ENCODE peak calls at places on chromosomes 3 and 15, in eight cellular contexts. C is stomach, D is ovary, R is transverse colon, E is body of pancreas, V is upper lobe of left lung, T is heart left ventricle, W is HCT116. G is an unnamed sample.
A peak's percentile ranks its signal among the peaks of the same experiment; 100 is the strongest.

GRCh38 chr3:149502438-149502837 is 27.9 kb downstream of the TM4SF4 start:
- DNase-seq in V (no peak), E (no peak), W (no peak), C (no peak), R (no peak), D (no peak), T (no peak), G (no peak)

GRCh38 chr3:146542179-146542578 is 2.2 kb downstream of the PLSCR1 start:
- DNase-seq in W (no peak), D (no peak), V (no peak), C (no peak), T (no peak), E (peak; percentile 10), R (no peak), G (no peak)

GRCh38 chr3:150737874-150738679 is 24.9 kb downstream of the SIAH2 start:
- DNase-seq in C (peak; percentile 44), E (peak; percentile 82), W (peak; percentile 42), R (no peak), V (no peak), D (peak; percentile 41), T (no peak), G (no peak)

GRCh38 chr3:116148881-116149530 is 296.3 kb downstream of the LSAMP start:
- DNase-seq in C (no peak), W (no peak), D (no peak), T (no peak), E (no peak), R (no peak), V (no peak), G (no peak)

GRCh38 chr3:128269796-128270195 is 116.5 kb downstream of the EEFSEC start:
- DNase-seq in R (no peak), W (no peak), E (no peak), V (no peak), C (no peak), D (no peak), T (no peak), G (no peak)

GRCh38 chr3:112074006-112074405 is 12.2 kb upstream of the C3orf52 start:
- DNase-seq in R (no peak), W (no peak), E (no peak), V (no peak), D (no peak), C (no peak), T (no peak), G (no peak)

GRCh38 chr3:157160652-157161480 is 919 bp upstream of the CCNL1 start:
- DNase-seq in V (peak; percentile 94), R (peak; percentile 89), E (peak; percentile 88), T (peak; percentile 88), W (peak; percentile 53), C (peak; percentile 89), D (peak; percentile 83), G (peak; percentile 42)

GRCh38 chr3:71064976-71065763 is 518.4 kb downstream of the FOXP1 start:
- DNase-seq in D (peak; percentile 76), C (peak; percentile 68), W (no peak), E (peak; percentile 63), T (peak; percentile 84), R (peak; percentile 66), V (peak; percentile 64), G (no peak)

GRCh38 chr15:90918034-90918788 is 14.1 kb downstream of the HDDC3 start:
- DNase-seq in E (no peak), W (no peak), R (no peak), C (no peak), D (no peak), T (no peak), V (no peak), G (no peak)

DNA sequence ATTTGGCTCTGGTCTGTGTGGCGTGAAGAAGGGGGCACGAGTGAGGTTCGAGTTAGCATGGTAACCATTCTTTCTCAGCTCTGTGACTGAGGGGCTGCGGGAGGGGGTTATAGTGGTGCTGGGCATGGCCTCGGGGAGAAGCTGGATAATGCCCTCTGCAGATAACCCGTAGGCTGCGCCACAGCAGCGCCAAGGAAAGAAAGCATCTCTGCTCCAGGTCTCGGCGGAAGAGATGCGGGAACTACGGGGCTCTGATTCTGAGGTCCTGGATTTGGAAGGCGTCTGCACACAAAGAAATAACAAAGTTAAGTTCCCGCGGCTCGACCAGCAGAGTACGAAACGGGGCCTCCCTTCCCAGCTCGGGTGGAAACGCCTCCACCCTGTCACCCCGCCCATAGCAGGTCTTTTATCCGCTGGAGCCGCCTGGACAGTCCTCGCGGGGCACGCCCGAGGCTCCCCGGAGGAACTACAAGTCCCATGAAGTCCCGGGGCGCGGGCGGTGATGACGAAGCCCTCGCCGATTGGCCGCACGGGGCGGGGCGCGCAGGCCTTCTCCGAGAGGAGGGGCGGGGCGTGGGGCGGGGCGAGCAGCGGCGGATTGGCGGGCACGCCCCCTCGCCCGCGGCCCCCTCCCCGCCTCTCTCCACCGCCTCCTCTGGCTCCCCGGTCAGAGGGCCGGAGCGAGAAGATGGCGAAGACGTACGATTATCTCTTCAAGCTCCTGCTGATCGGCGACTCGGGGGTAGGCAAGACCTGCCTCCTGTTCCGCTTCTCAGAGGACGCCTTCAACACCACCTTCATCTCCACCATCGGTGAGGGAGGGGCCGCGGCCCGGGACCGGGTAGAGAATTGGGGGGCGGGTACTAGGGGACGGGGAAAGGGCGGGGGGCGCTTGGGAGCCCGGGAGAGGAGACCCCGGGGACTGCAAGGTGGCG is at the start of gene RAB8B:
- DNase-seq in E (peak; percentile 98), W (peak; percentile 81), R (peak; percentile 99), D (peak; percentile 99), C (peak; percentile 99), T (peak; percentile 100), V (peak; percentile 99), G (peak; percentile 91)
- TF ChIP-seq POLR2A in E (peak; percentile 67), W (peak; percentile 68), R (peak; percentile 78), D (peak; percentile 76), C (no peak), T (peak; percentile 42), V (peak; percentile 6), G (no peak)

DNA sequence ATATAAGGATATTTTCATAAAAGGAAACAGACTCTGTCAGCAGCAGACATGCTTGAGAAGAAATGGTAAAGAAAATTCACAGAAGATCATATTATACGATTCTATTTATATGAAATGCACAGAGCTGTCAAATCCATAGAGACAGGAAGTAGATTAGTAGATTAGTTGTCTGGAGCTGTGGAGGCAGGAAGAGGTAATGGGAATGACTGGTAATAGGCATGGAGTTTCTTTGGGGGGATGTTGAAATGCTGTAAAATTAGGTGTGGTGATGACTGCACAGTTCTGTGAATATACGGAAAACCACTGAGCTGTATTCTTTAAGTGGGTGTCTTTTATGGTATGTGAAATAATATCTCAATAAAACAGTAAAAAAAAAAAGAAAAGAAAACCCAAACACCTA is 35.3 kb downstream of the CEP152 start:
- DNase-seq in C (no peak), V (no peak), R (no peak), T (no peak), W (no peak), D (no peak), E (no peak), G (no peak)
- H3K36me3 ChIP-seq in C (peaks cover 18% of the 10 kb centered on the region), V (no peaks in the 10 kb centered on the region), R (no peaks in the 10 kb centered on the region), T (peaks cover 10% of the 10 kb centered on the region), W (peaks cover 11% of the 10 kb centered on the region), D (no peaks in the 10 kb centered on the region), E (no peaks in the 10 kb centered on the region), G (no peaks in the 10 kb centered on the region)

GRCh38 chr3:50164481-50164880 is 9.4 kb downstream of the SEMA3F start:
- DNase-seq in V (no peak), E (no peak), D (no peak), R (no peak), W (no peak), T (no peak), C (no peak), G (no peak)
- H3K4me1 ChIP-seq in V (peaks cover 94% of the 10 kb centered on the region), E (peaks cover 4% of the 10 kb centered on the region), D (peaks cover 24% of the 10 kb centered on the region), R (peaks cover 59% of the 10 kb centered on the region), W (peaks cover 3% of the 10 kb centered on the region), T (peaks cover 96% of the 10 kb centered on the region), C (peaks cover 100% of the 10 kb centered on the region), G (peaks cover 100% of the 10 kb centered on the region)

DNA sequence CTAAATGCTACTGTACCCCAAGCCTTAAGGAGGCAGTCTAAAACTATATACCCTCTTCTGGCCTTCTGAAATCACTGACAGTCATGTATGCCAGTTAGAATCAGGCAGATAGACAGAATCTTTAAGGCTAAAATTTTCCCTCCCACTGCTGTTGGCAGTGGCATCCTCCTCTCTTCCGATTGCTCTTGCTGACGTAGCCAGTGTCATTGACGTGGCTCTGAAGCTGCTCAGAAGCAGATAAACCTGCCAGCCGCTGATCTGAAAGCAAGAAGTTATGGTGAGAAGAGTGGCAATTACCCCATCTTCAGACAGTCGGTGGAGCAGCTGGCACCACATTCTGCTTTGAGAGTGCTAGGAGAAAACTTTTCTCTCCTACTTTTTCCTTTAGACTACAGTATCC is 3.3 kb downstream of the RYR3 start:
- DNase-seq in C (no peak), E (no peak), W (no peak), T (no peak), V (no peak), D (no peak), R (no peak), G (no peak)
- TF ChIP-seq POLR2A in C (no peak), E (no peak), W (no peak), T (no peak), V (no peak), D (no peak), R (no peak), G (no peak)

G was measured in esophagus squamous epithelium.